ENCODE peak calls at places on chromosome 16, in ten cellular contexts. One of them, this sample, is unnamed.

GRCh38 chr16:49754495-49755290 is 101.2 kb downstream of the ZNF423 start:
- DNase-seq in H54: no peak
- DNase-seq in breast epithelium: no peak
- DNase-seq in spleen: no peak
- DNase-seq in HCT116: no peak
- DNase-seq in right lobe of liver: no peak
- DNase-seq in lower leg skin: no peak
- DNase-seq in gastrocnemius medialis: no peak
- DNase-seq in suprapubic skin: no peak
- DNase-seq in esophagus squamous epithelium: no peak
- DNase-seq in this sample: peak; percentile 35

GRCh38 chr16:86566966-86567700 is 504 bp downstream of the FOXC2 start:
- DNase-seq in gastrocnemius medialis: no peak
- DNase-seq in right lobe of liver: no peak
- DNase-seq in lower leg skin: no peak
- DNase-seq in HCT116: no peak
- DNase-seq in breast epithelium: no peak
- DNase-seq in spleen: peak; percentile 71
- DNase-seq in suprapubic skin: no peak
- DNase-seq in esophagus squamous epithelium: no peak
- DNase-seq in H54: no peak
- DNase-seq in this sample: peak; percentile 53

GRCh38 chr16:35506018-35506897 is 2046.8 kb downstream of the TP53TG3F start:
- DNase-seq in HCT116: no peak
- DNase-seq in spleen: no peak
- DNase-seq in suprapubic skin: no peak
- DNase-seq in H54: no peak
- DNase-seq in lower leg skin: no peak
- DNase-seq in esophagus squamous epithelium: no peak
- DNase-seq in breast epithelium: no peak
- DNase-seq in gastrocnemius medialis: no peak
- DNase-seq in right lobe of liver: no peak
- DNase-seq in this sample: no peak

GRCh38 chr16:17224859-17225258 is 245.9 kb downstream of the XYLT1 start:
- DNase-seq in right lobe of liver: no peak
- DNase-seq in lower leg skin: no peak
- DNase-seq in esophagus squamous epithelium: no peak
- DNase-seq in suprapubic skin: peak; percentile 66
- DNase-seq in gastrocnemius medialis: peak; percentile 50
- DNase-seq in HCT116: no peak
- DNase-seq in breast epithelium: peak; percentile 73
- DNase-seq in H54: no peak
- DNase-seq in spleen: no peak
- DNase-seq in this sample: peak; percentile 38

GRCh38 chr16:84442416-84443145 is 61.9 kb downstream of the MEAK7 start:
- DNase-seq in esophagus squamous epithelium: no peak
- DNase-seq in right lobe of liver: no peak
- DNase-seq in gastrocnemius medialis: no peak
- DNase-seq in spleen: peak; percentile 4
- DNase-seq in H54: no peak
- DNase-seq in suprapubic skin: no peak
- DNase-seq in HCT116: no peak
- DNase-seq in breast epithelium: no peak
- DNase-seq in lower leg skin: no peak
- DNase-seq in this sample: no peak

GRCh38 chr16:67547423-67548264 is 14.7 kb upstream of the CTCF start:
- DNase-seq in breast epithelium: no peak
- DNase-seq in lower leg skin: peak; percentile 88
- DNase-seq in esophagus squamous epithelium: no peak
- DNase-seq in HCT116: no peak
- DNase-seq in H54: no peak
- DNase-seq in spleen: peak; percentile 92
- DNase-seq in suprapubic skin: peak; percentile 75
- DNase-seq in right lobe of liver: no peak
- DNase-seq in gastrocnemius medialis: no peak
- DNase-seq in this sample: no peak

GRCh38 chr16:23694707-23695373 is 16.2 kb downstream of the PLK1 start:
- DNase-seq in esophagus squamous epithelium: no peak
- DNase-seq in right lobe of liver: no peak
- DNase-seq in lower leg skin: no peak
- DNase-seq in gastrocnemius medialis: no peak
- DNase-seq in H54: no peak
- DNase-seq in suprapubic skin: no peak
- DNase-seq in breast epithelium: no peak
- DNase-seq in HCT116: no peak
- DNase-seq in spleen: no peak
- DNase-seq in this sample: no peak

GRCh38 chr16:77723108-77723514 is 797 bp downstream of the NUDT7 start:
- DNase-seq in breast epithelium: no peak
- DNase-seq in gastrocnemius medialis: no peak
- DNase-seq in suprapubic skin: no peak
- DNase-seq in esophagus squamous epithelium: no peak
- DNase-seq in H54: no peak
- DNase-seq in right lobe of liver: peak; percentile 67
- DNase-seq in HCT116: no peak
- DNase-seq in lower leg skin: no peak
- DNase-seq in spleen: no peak
- DNase-seq in this sample: peak; percentile 42

GRCh38 chr16:83437036-83437435 is 370.7 kb upstream of the HSBP1 start:
- DNase-seq in right lobe of liver: no peak
- DNase-seq in suprapubic skin: no peak
- DNase-seq in breast epithelium: no peak
- DNase-seq in gastrocnemius medialis: no peak
- DNase-seq in lower leg skin: no peak
- DNase-seq in spleen: no peak
- DNase-seq in HCT116: no peak
- DNase-seq in H54: no peak
- DNase-seq in esophagus squamous epithelium: no peak
- DNase-seq in this sample: no peak

GRCh38 chr16:2474877-2475412 is at the start of gene TBC1D24:
- DNase-seq in spleen: peak; percentile 97
- DNase-seq in esophagus squamous epithelium: no peak
- DNase-seq in suprapubic skin: peak; percentile 84
- DNase-seq in H54: peak; percentile 100
- DNase-seq in HCT116: peak; percentile 50
- DNase-seq in gastrocnemius medialis: peak; percentile 63
- DNase-seq in right lobe of liver: peak; percentile 91
- DNase-seq in breast epithelium: peak; percentile 77
- DNase-seq in lower leg skin: peak; percentile 95
- DNase-seq in this sample: peak; percentile 88

GRCh38 chr16:80974649-80975376 is 31.9 kb downstream of the CMC2 start:
- DNase-seq in spleen: no peak
- DNase-seq in esophagus squamous epithelium: no peak
- DNase-seq in H54: no peak
- DNase-seq in right lobe of liver: peak; percentile 76
- DNase-seq in HCT116: peak; percentile 12
- DNase-seq in gastrocnemius medialis: no peak
- DNase-seq in suprapubic skin: no peak
- DNase-seq in lower leg skin: no peak
- DNase-seq in breast epithelium: no peak
- DNase-seq in this sample: no peak

GRCh38 chr16:80969114-80969484 is 37.6 kb downstream of the CMC2 start:
- DNase-seq in suprapubic skin: no peak
- DNase-seq in HCT116: no peak
- DNase-seq in gastrocnemius medialis: no peak
- DNase-seq in spleen: no peak
- DNase-seq in lower leg skin: no peak
- DNase-seq in esophagus squamous epithelium: no peak
- DNase-seq in right lobe of liver: no peak
- DNase-seq in H54: no peak
- DNase-seq in breast epithelium: no peak
- DNase-seq in this sample: no peak

GRCh38 chr16:80972611-80973010 is 34.1 kb downstream of the CMC2 start:
- DNase-seq in breast epithelium: no peak
- DNase-seq in lower leg skin: no peak
- DNase-seq in H54: no peak
- DNase-seq in spleen: no peak
- DNase-seq in suprapubic skin: no peak
- DNase-seq in esophagus squamous epithelium: no peak
- DNase-seq in gastrocnemius medialis: no peak
- DNase-seq in right lobe of liver: no peak
- DNase-seq in HCT116: no peak
- DNase-seq in this sample: no peak

GRCh38 chr16:80973991-80974390 is 32.7 kb downstream of the CMC2 start:
- DNase-seq in breast epithelium: no peak
- DNase-seq in spleen: no peak
- DNase-seq in lower leg skin: no peak
- DNase-seq in right lobe of liver: no peak
- DNase-seq in suprapubic skin: no peak
- DNase-seq in H54: no peak
- DNase-seq in esophagus squamous epithelium: no peak
- DNase-seq in HCT116: no peak
- DNase-seq in gastrocnemius medialis: no peak
- DNase-seq in this sample: no peak

GRCh38 chr16:80971814-80972213 is 34.9 kb downstream of the CMC2 start:
- DNase-seq in spleen: no peak
- DNase-seq in right lobe of liver: no peak
- DNase-seq in lower leg skin: no peak
- DNase-seq in breast epithelium: no peak
- DNase-seq in HCT116: no peak
- DNase-seq in esophagus squamous epithelium: no peak
- DNase-seq in gastrocnemius medialis: no peak
- DNase-seq in H54: no peak
- DNase-seq in suprapubic skin: no peak
- DNase-seq in this sample: no peak
- TF ChIP-seq POLR2A in spleen: no peak
- TF ChIP-seq POLR2A in right lobe of liver: no peak
- TF ChIP-seq POLR2A in lower leg skin: no peak
- TF ChIP-seq POLR2A in breast epithelium: no peak
- TF ChIP-seq POLR2A in HCT116: no peak
- TF ChIP-seq POLR2A in esophagus squamous epithelium: no peak
- TF ChIP-seq POLR2A in gastrocnemius medialis: no peak
- TF ChIP-seq POLR2A in H54: no peak
- TF ChIP-seq POLR2A in suprapubic skin: no peak
- TF ChIP-seq POLR2A in this sample: no peak

GRCh38 chr16:19861811-19862327 is 22.8 kb downstream of the GPRC5B start:
- DNase-seq in right lobe of liver: no peak
- DNase-seq in H54: no peak
- DNase-seq in breast epithelium: no peak
- DNase-seq in suprapubic skin: no peak
- DNase-seq in spleen: peak; percentile 44
- DNase-seq in lower leg skin: no peak
- DNase-seq in gastrocnemius medialis: no peak
- DNase-seq in HCT116: no peak
- DNase-seq in esophagus squamous epithelium: no peak
- DNase-seq in this sample: no peak
- TF ChIP-seq POLR2A in right lobe of liver: no peak
- TF ChIP-seq POLR2A in H54: no peak
- TF ChIP-seq POLR2A in breast epithelium: no peak
- TF ChIP-seq POLR2A in suprapubic skin: no peak
- TF ChIP-seq POLR2A in spleen: no peak
- TF ChIP-seq POLR2A in lower leg skin: no peak
- TF ChIP-seq POLR2A in gastrocnemius medialis: no peak
- TF ChIP-seq POLR2A in HCT116: no peak
- TF ChIP-seq POLR2A in esophagus squamous epithelium: no peak
- TF ChIP-seq POLR2A in this sample: no peak

DNA sequence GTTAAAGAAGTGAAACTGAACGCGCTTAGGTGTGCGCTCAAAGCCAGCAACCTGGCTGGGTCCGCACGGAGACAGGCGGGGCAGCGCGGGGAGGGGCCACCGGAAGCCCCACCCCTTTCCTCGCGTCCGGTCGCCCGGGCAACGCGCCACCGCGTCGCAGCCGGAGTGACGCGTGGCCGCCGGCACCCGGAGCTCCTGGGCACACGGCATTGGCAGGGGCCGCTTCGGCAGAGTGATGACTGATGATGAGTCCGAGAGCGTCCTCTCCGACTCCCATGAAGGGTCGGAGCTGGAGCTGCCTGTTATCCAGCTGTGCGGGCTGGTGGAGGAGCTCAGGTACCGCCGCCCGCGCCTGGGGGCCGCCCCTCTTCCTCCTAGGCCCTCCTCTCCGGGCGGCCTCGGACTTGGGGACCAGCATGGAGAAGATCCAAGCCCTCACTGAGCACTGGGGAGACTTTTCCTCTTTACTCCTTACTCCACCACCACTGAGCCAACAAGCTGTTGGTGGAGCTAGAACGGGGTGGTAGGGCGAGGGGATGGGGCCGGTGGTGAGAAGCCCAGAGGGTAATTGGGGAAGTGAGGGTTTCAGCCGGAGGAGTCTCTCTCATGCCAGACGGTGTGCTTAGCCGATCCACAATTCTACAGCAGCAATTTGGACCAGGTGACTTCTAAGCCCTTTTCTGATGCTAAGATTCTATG is 44.9 kb downstream of the PRSS54 start:
- DNase-seq in HCT116: peak; percentile 63
- DNase-seq in breast epithelium: peak; percentile 63
- DNase-seq in suprapubic skin: peak; percentile 80
- DNase-seq in H54: peak; percentile 86
- DNase-seq in right lobe of liver: peak; percentile 85
- DNase-seq in lower leg skin: peak; percentile 94
- DNase-seq in spleen: peak; percentile 93
- DNase-seq in gastrocnemius medialis: peak; percentile 51
- DNase-seq in esophagus squamous epithelium: no peak
- DNase-seq in this sample: peak; percentile 77
- TF ChIP-seq POLR2A in HCT116: peak; percentile 24
- TF ChIP-seq POLR2A in breast epithelium: no peak
- TF ChIP-seq POLR2A in suprapubic skin: no peak
- TF ChIP-seq POLR2A in H54: peak; percentile 66
- TF ChIP-seq POLR2A in right lobe of liver: no peak
- TF ChIP-seq POLR2A in lower leg skin: no peak
- TF ChIP-seq POLR2A in spleen: no peak
- TF ChIP-seq POLR2A in gastrocnemius medialis: no peak
- TF ChIP-seq POLR2A in esophagus squamous epithelium: no peak
- TF ChIP-seq POLR2A in this sample: no peak

DNA sequence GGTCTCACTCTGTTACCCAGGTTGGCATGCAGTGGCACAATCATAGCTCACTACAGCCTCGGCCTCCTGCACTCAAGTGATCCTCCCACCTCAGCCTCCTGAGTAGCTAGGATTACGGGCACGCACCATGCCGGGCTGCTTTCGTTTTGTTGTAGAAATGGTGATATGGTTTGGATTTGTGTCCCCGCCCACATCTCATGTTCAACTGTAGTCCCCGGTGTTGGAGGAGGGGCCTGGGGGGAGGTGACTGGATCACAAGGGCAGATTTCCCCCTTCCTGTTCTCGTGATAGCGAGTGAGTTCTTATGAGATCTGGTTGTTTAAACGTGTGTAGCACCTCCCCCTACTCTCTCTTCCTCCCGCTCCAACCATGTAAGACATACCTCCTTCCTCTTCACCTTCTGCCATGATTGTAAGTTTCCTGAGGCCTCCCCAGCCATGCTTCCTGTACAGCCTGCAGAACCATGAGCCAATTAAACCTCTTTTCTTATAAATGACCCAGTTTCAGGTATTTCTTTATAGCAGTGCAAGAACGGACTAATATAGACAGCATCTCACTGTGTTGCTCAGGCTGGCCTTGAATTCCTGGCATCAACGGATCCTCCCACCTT is 6.0 kb downstream of the PDZD9 start:
- DNase-seq in esophagus squamous epithelium: no peak
- DNase-seq in suprapubic skin: no peak
- DNase-seq in HCT116: no peak
- DNase-seq in gastrocnemius medialis: no peak
- DNase-seq in H54: no peak
- DNase-seq in lower leg skin: no peak
- DNase-seq in breast epithelium: no peak
- DNase-seq in right lobe of liver: no peak
- DNase-seq in spleen: no peak
- DNase-seq in this sample: no peak
- TF ChIP-seq POLR2A in esophagus squamous epithelium: no peak
- TF ChIP-seq POLR2A in suprapubic skin: no peak
- TF ChIP-seq POLR2A in HCT116: no peak
- TF ChIP-seq POLR2A in gastrocnemius medialis: no peak
- TF ChIP-seq POLR2A in H54: no peak
- TF ChIP-seq POLR2A in lower leg skin: no peak
- TF ChIP-seq POLR2A in breast epithelium: no peak
- TF ChIP-seq POLR2A in right lobe of liver: no peak
- TF ChIP-seq POLR2A in spleen: no peak
- TF ChIP-seq POLR2A in this sample: no peak

GRCh38 chr16:57559075-57559790 is 16.8 kb downstream of the ADGRG5 start:
- DNase-seq in HCT116: no peak
- DNase-seq in lower leg skin: no peak
- DNase-seq in suprapubic skin: no peak
- DNase-seq in esophagus squamous epithelium: no peak
- DNase-seq in breast epithelium: peak; percentile 12
- DNase-seq in spleen: no peak
- DNase-seq in H54: no peak
- DNase-seq in right lobe of liver: peak; percentile 19
- DNase-seq in gastrocnemius medialis: no peak
- DNase-seq in this sample: no peak
- TF ChIP-seq POLR2A in HCT116: no peak
- TF ChIP-seq POLR2A in lower leg skin: no peak
- TF ChIP-seq POLR2A in suprapubic skin: no peak
- TF ChIP-seq POLR2A in esophagus squamous epithelium: no peak
- TF ChIP-seq POLR2A in breast epithelium: no peak
- TF ChIP-seq POLR2A in spleen: no peak
- TF ChIP-seq POLR2A in H54: no peak
- TF ChIP-seq POLR2A in right lobe of liver: no peak
- TF ChIP-seq POLR2A in gastrocnemius medialis: no peak
- TF ChIP-seq POLR2A in this sample: no peak

This sample was measured in heart left ventricle.